ENCODE peak calls at places on chromosomes 6 and 20, in ten cellular contexts. E is substantia nigra, G is kidney, T is neuronal stem cell, B is NCI-H460, I is upper lobe of right lung, O is cardiac muscle cell, S is fibroblast of mammary gland, M is AG10803, K is fibroblast of the conjunctiva. W is an unnamed sample.
A peak's percentile ranks its signal among the peaks of the same experiment; 100 is the strongest.

GRCh38 chr20:24580855-24581254 is 111.4 kb downstream of the SYNDIG1 start:
- DNase-seq in E (no peak), G (no peak), T (no peak), B (no peak), I (no peak), O (no peak), S (no peak), M (no peak), K (no peak), W (no peak)

GRCh38 chr6:107047807-107048206 is 19.8 kb downstream of the MTRES1 start:
- DNase-seq in E (no peak), G (no peak), T (no peak), B (no peak), I (no peak), O (no peak), S (no peak), M (no peak), K (no peak), W (no peak)

GRCh38 chr6:71967436-71967835 is 81.1 kb downstream of the RIMS1 start:
- DNase-seq in E (no peak), G (no peak), T (no peak), B (no peak), I (no peak), O (no peak), S (peak; percentile 6), M (peak; percentile 90), K (no peak), W (no peak)

GRCh38 chr6:81769834-81770233 is 17.4 kb upstream of the TENT5A start:
- DNase-seq in E (no peak), G (no peak), T (no peak), B (no peak), I (no peak), O (peak; percentile 23), S (peak; percentile 72), M (peak; percentile 47), K (no peak), W (no peak)

GRCh38 chr6:119277047-119277446 is 72.5 kb downstream of the MAN1A1 start:
- DNase-seq in E (no peak), G (no peak), T (no peak), B (no peak), I (no peak), O (no peak), S (no peak), M (no peak), K (no peak), W (no peak)

GRCh38 chr6:152094992-152095592 is 287.6 kb downstream of the ESR1 start:
- DNase-seq in E (no peak), G (peak; percentile 89), T (no peak), B (peak; percentile 70), I (no peak), O (no peak), S (peak; percentile 100), M (peak; percentile 100), K (peak; percentile 98), W (no peak)

GRCh38 chr6:83042671-83043070 is 23.0 kb downstream of the UBE3D start:
- DNase-seq in E (no peak), G (no peak), T (no peak), B (no peak), I (no peak), O (peak; percentile 9), S (no peak), M (no peak), K (no peak), W (no peak)

GRCh38 chr6:170095273-170095976 is 195.5 kb downstream of the DLL1 start:
- DNase-seq in E (no peak), G (peak; percentile 65), T (no peak), B (no peak), I (peak; percentile 49), O (no peak), S (no peak), M (no peak), K (no peak), W (no peak)

GRCh38 chr6:97186416-97186999 is 96.5 kb downstream of the MMS22L start:
- DNase-seq in E (peak; percentile 46), G (no peak), T (peak; percentile 53), B (peak; percentile 69), I (peak; percentile 61), O (peak; percentile 87), S (peak; percentile 65), M (peak; percentile 69), K (peak; percentile 47), W (peak; percentile 78)

GRCh38 chr6:3518356-3518841 is 61.5 kb upstream of the SLC22A23 start:
- DNase-seq in E (no peak), G (no peak), T (no peak), B (peak; percentile 52), I (no peak), O (no peak), S (peak; percentile 86), M (peak; percentile 87), K (peak; percentile 67), W (no peak)

GRCh38 chr6:118968416-118968815 is 33.5 kb upstream of the MCM9 start:
- DNase-seq in E (no peak), G (no peak), T (no peak), B (peak; percentile 16), I (no peak), O (peak; percentile 40), S (peak; percentile 46), M (peak; percentile 8), K (peak; percentile 14), W (no peak)

GRCh38 chr6:47267301-47267700 is 42.4 kb downstream of the TNFRSF21 start:
- DNase-seq in E (no peak), G (no peak), T (no peak), B (no peak), I (no peak), O (no peak), S (no peak), M (no peak), K (no peak), W (no peak)

GRCh38 chr6:2353412-2354137 is 108.2 kb upstream of the GMDS start:
- DNase-seq in E (peak; percentile 6), G (no peak), T (peak; percentile 58), B (peak; percentile 65), I (no peak), O (peak; percentile 64), S (peak; percentile 84), M (peak; percentile 77), K (peak; percentile 74), W (peak; percentile 18)

GRCh38 chr20:63594043-63594561 is 20.1 kb upstream of the HELZ2 start:
- DNase-seq in E (no peak), G (peak; percentile 26), T (no peak), B (no peak), I (no peak), O (no peak), S (peak; percentile 94), M (peak; percentile 88), K (peak; percentile 35), W (no peak)

GRCh38 chr20:64065973-64066341 is 3.0 kb downstream of the TCEA2 start:
- DNase-seq in E (no peak), G (no peak), T (no peak), B (peak; percentile 63), I (no peak), O (no peak), S (peak; percentile 83), M (peak; percentile 87), K (no peak), W (no peak)

GRCh38 chr6:114432380-114432779 is 89.6 kb upstream of the HS3ST5 start:
- DNase-seq in E (no peak), G (no peak), T (no peak), B (no peak), I (no peak), O (peak; percentile 49), S (no peak), M (no peak), K (no peak), W (no peak)

GRCh38 chr20:35907017-35907685 is 47.2 kb downstream of the SCAND1 start:
- DNase-seq in E (no peak), G (no peak), T (no peak), B (no peak), I (no peak), O (peak; percentile 7), S (no peak), M (no peak), K (no peak), W (no peak)